ENCODE peak calls at places on chromosomes 3 and 15, in four cellular contexts. Z is GM12878, E is K562, H is endothelial cell of umbilical vein. J is an unnamed sample.

GRCh38 chr15:42084465-42085235 is 9.7 kb downstream of the PLA2G4D start:
- DNase-seq in Z (no peak), E (peak), H (peak), J (peak)

GRCh38 chr3:134846943-134847342 is 51.9 kb downstream of the EPHB1 start:
- DNase-seq in H (peak), E (no peak), Z (no peak), J (peak)

GRCh38 chr3:44146073-44146472 is 95.6 kb upstream of the TOPAZ1 start:
- DNase-seq in E (no peak), Z (no peak), H (no peak), J (no peak)

GRCh38 chr3:60775956-60776355 is 475.3 kb downstream of the FHIT start:
- DNase-seq in Z (no peak), H (no peak), E (no peak), J (no peak)

GRCh38 chr15:31352911-31353811 is 26.5 kb downstream of the KLF13 start:
- DNase-seq in Z (peak), H (peak), E (peak), J (peak)

GRCh38 chr3:157142315-157142714 is 17.6 kb downstream of the CCNL1 start:
- DNase-seq in E (no peak), H (no peak), Z (no peak), J (no peak)

GRCh38 chr3:24829011-24829581 is 334.4 kb upstream of the THRB start:
- DNase-seq in H (peak), Z (no peak), E (peak), J (no peak)

GRCh38 chr15:84112025-84112424 is 123.5 kb upstream of the GOLGA6L4 start:
- DNase-seq in H (no peak), E (no peak), Z (no peak), J (peak)

GRCh38 chr3:31544634-31545033 is 11.9 kb downstream of the STT3B start:
- DNase-seq in Z (no peak), E (no peak), H (no peak), J (no peak)

GRCh38 chr15:29102911-29103824 is 166.5 kb downstream of the NSMCE3 start:
- DNase-seq in H (no peak), E (no peak), Z (no peak), J (no peak)

DNA sequence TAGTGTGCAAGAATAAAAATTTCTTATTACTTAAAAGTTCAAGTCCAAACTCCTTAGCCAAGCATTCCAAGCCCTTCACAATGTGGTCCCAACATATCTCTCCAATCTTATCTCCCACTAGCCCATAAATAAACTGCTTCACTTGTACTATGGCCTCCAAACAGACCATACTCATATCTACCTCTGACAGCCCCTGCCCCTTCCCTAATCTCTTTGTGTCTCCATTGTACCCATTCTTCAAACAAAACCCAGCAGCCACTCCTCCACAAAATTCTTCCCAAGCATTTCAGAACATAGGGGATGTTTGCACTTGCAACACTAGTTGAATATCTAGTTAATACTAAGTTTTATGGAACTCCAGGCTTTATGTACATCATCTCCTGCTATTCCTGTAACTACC is 30.5 kb downstream of the LCMT2 start:
- DNase-seq in Z (no peak), H (no peak), E (no peak), J (no peak)
- TF ChIP-seq FOS in Z (no peak), H (no peak), E (no peak), J (no peak)

DNA sequence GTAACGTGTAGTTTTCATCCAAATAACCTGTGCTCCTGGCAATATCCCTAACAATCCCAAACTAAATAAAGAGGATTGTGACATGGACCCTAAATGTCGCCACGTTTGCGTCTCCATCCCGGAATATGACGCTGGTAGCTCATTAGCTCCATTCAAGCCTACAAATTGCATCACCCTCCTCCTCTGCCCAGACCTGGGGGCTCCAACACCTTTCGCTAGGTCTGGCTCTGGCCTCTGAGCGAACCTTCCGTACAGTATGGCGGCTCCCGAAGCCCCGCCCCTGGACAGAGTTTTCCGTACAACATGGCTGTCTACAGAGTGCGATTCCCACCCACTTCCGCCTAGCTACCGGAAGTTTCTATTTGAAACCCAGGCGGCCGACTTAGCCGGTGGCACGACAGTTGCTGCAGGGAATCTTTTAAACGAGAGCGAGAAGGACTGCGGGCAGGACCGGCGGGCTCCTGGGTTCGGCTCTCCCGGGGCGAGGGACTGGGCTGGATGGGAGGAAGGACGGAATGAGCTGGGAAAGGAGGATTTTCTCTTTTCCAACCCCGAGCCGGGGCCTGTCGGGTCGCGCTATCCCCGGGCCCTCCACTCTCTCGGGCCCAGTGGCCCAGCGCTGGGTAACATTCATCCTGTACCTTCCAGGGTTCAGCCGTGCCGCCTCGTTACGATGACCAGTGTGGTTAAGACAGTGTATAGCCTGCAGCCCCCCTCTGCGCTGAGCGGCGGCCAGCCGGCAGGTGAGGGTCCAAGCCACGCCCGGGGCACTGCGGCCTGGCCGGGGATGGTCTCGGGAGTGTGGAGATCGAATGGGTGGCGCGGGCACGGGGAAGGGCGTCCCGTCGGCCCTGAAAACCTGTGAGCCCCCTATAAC is at the start of gene KNSTRN:
- DNase-seq in E (peak), Z (peak), H (peak), J (peak)
- TF ChIP-seq POLR2A in E (peak), Z (peak), H (peak), J (peak)

GRCh38 chr3:189214651-189215050 is 42.9 kb downstream of the TPRG1 start:
- DNase-seq in E (no peak), Z (no peak), H (no peak), J (no peak)

GRCh38 chr3:189210251-189210770 is 38.5 kb downstream of the TPRG1 start:
- DNase-seq in E (no peak), Z (no peak), H (no peak), J (no peak)

GRCh38 chr3:189212681-189213080 is 40.9 kb downstream of the TPRG1 start:
- DNase-seq in H (no peak), E (no peak), Z (no peak), J (no peak)
- TF ChIP-seq FOS in H (no peak), E (no peak), Z (no peak), J (no peak)

GRCh38 chr3:185253645-185254410 is at the start of gene EHHADH:
- DNase-seq in E (peak), Z (no peak), H (peak), J (peak)
- TF ChIP-seq POLR2A in E (peak), Z (peak), H (peak), J (peak)

DNA sequence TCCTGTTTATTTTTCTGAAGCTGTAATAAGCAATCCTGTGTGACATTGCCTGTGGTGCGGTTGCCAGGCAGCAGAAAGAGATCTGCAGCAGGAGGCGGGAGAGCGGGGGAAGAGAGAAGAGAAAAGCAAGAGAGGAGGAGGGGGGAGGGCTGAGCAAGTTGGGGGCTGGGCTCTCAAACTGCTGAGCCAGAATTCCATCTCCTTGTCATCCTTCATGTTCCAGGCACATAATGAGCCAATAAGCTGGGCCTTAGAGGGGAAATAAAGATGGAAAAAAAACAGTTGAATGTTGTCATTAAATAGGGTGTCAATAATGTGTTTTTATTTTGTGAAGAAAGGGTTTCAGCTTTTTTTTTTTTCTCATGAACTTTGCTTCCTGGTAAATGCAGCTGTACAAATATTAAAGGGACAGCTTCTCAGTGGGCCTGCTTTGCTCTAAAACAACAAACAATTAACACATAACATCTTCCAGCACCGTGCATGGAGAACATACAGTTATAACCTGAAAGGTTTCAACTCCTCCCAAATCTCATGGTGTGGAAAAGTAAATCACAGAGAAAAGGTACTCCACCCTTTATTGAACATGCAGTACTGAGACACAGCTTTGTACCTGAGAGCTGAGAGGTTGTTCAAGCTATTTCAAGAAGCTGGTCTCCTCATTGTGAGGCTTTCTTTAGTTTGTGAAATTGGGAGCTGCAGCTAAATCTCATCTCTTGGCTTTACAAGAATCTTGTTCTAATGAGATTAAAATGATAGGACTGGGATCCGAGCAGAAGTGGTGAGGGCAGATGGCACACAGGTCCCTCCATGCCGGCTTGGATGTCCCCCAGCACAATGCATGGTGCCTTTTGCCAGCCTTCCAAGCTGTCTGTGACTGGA is 451.1 kb upstream of the KCNMB2 start:
- DNase-seq in E (no peak), H (peak), Z (no peak), J (peak)
- TF ChIP-seq FOS in E (no peak), H (no peak), Z (no peak), J (no peak)

J was measured in IMR-90.